ENCODE peak calls at places on chromosomes 11 and 22, in seven cellular contexts. U is GM12864; T is GM12865; G is left colon; O is stimulated activated CD8-positive, alpha-beta memory T cell treated with anti-CD3 and anti-CD28 coated beads, Interleukin-15, amount 100 ng/mL, for 48 hours; V is neural crest cell; N is activated CD8-positive, alpha-beta memory T cell treated with anti-CD3 and anti-CD28 coated beads, Interleukin-2, amount 10 ng/mL, durations not matched to agents 7 days and 5 days. M is an unnamed sample.

GRCh38 chr11:19395050-19395449 is 154.3 kb upstream of the E2F8 start:
- DNase-seq in U (no peak), T (no peak), V (no peak), N (no peak), G (no peak), O (no peak), M (no peak)

GRCh38 chr11:75536786-75537629 is 11.3 kb upstream of the GDPD5 start:
- DNase-seq in G (no peak), V (no peak), T (peak; percentile 90), U (peak; percentile 83), N (peak; percentile 87), O (peak; percentile 67), M (no peak)

GRCh38 chr22:36461665-36462474 is 19.6 kb downstream of the TXN2 start:
- DNase-seq in U (no peak), G (no peak), V (no peak), N (no peak), O (no peak), T (no peak), M (peak; percentile 61)

GRCh38 chr22:44023404-44024287 is 456 bp upstream of the PARVB start:
- DNase-seq in V (peak; percentile 28), N (peak; percentile 68), U (no peak), G (peak; percentile 58), T (peak; percentile 74), O (peak; percentile 25), M (no peak)

GRCh38 chr22:22168190-22168940 is 76.2 kb upstream of the VPREB1 start:
- DNase-seq in N (no peak), U (peak; percentile 90), O (no peak), G (no peak), V (no peak), T (peak; percentile 93), M (no peak)

GRCh38 chr11:78099671-78100070 is 20.0 kb upstream of the NDUFC2 start:
- DNase-seq in U (no peak), N (no peak), O (no peak), G (no peak), T (no peak), V (no peak), M (no peak)

GRCh38 chr11:113373306-113373705 is 14.3 kb upstream of the ANKK1 start:
- DNase-seq in T (no peak), O (no peak), U (no peak), N (no peak), G (no peak), V (no peak), M (no peak)

GRCh38 chr11:17481905-17482304 is 5.3 kb upstream of the ABCC8 start:
- DNase-seq in G (no peak), V (no peak), T (no peak), N (no peak), O (no peak), U (no peak), M (no peak)

GRCh38 chr11:105202844-105203548 is 63.4 kb upstream of the CARD18 start:
- DNase-seq in V (no peak), U (no peak), T (no peak), G (no peak), O (no peak), N (no peak), M (no peak)

GRCh38 chr11:47233989-47234668 is 14.5 kb downstream of the ACP2 start:
- DNase-seq in T (no peak), U (no peak), N (no peak), V (no peak), G (no peak), O (no peak), M (no peak)

GRCh38 chr22:39528080-39528661 is 4.4 kb downstream of the RPS19BP1 start:
- DNase-seq in T (peak; percentile 80), G (peak; percentile 31), N (no peak), O (no peak), V (peak; percentile 8), U (no peak), M (no peak)

GRCh38 chr11:119375629-119376196 is 5.8 kb downstream of the USP2 start:
- DNase-seq in G (no peak), U (no peak), O (no peak), V (no peak), T (no peak), N (no peak), M (no peak)

GRCh38 chr11:19242184-19242932 is 1.6 kb upstream of the E2F8 start:
- DNase-seq in T (no peak), N (no peak), O (no peak), U (no peak), G (peak; percentile 39), V (no peak), M (no peak)

GRCh38 chr22:48829908-48830307 is 997.8 kb downstream of the BRD1 start:
- DNase-seq in U (no peak), G (no peak), T (no peak), N (no peak), O (no peak), V (no peak), M (no peak)

GRCh38 chr11:64725601-64726139 is 2.7 kb upstream of the NRXN2 start:
- DNase-seq in N (no peak), O (no peak), T (no peak), U (no peak), G (no peak), V (no peak), M (no peak)

GRCh38 chr11:87359401-87359800 is 321.7 kb downstream of the TMEM135 start:
- DNase-seq in N (no peak), T (peak; percentile 26), U (no peak), O (no peak), V (no peak), G (peak; percentile 13), M (no peak)

GRCh38 chr11:31813242-31813960 is 2.3 kb upstream of the PAX6 start:
- DNase-seq in O (no peak), U (no peak), T (peak; percentile 30), G (no peak), V (no peak), N (no peak), M (no peak)

GRCh38 chr22:19770349-19771220 is 10.0 kb downstream of the TBX1 start:
- DNase-seq in G (no peak), O (no peak), N (no peak), V (no peak), U (no peak), T (no peak), M (no peak)

GRCh38 chr22:37165066-37165465 is 15.3 kb upstream of the IL2RB start:
- DNase-seq in G (no peak), O (no peak), T (no peak), V (no peak), N (no peak), U (no peak), M (no peak)

GRCh38 chr22:19823638-19824196 is 31.0 kb downstream of the GNB1L start:
- DNase-seq in V (no peak), N (peak; percentile 26), U (no peak), G (no peak), T (no peak), O (no peak), M (no peak)

GRCh38 chr11:77136074-77136473 is 8.0 kb downstream of the MYO7A start:
- DNase-seq in U (no peak), G (no peak), V (no peak), T (no peak), N (no peak), O (no peak), M (peak; percentile 33)

GRCh38 chr11:35303596-35304392 is 115.6 kb downstream of the SLC1A2 start:
- DNase-seq in T (no peak), O (no peak), G (peak; percentile 16), U (no peak), V (no peak), N (no peak), M (no peak)

GRCh38 chr11:5131584-5132335 is 6.4 kb downstream of the OR52A5 start:
- DNase-seq in G (no peak), O (no peak), T (no peak), V (no peak), U (no peak), N (no peak), M (no peak)

GRCh38 chr11:83641511-83641910 is 355.3 kb upstream of the CCDC90B start:
- DNase-seq in O (no peak), N (no peak), U (no peak), G (no peak), V (no peak), T (no peak), M (no peak)

GRCh38 chr22:45499746-45500145 is 2.9 kb upstream of the FBLN1 start:
- DNase-seq in O (no peak), U (no peak), N (no peak), T (no peak), G (no peak), V (no peak), M (no peak)

GRCh38 chr22:31584804-31585160 is 77.2 kb downstream of the PISD start:
- DNase-seq in T (no peak), U (no peak), O (no peak), N (no peak), G (no peak), V (no peak), M (no peak)

GRCh38 chr11:2779499-2779980 is 79.7 kb upstream of the KCNQ1OT1 start:
- DNase-seq in O (no peak), G (no peak), N (peak; percentile 12), V (no peak), U (no peak), T (no peak), M (no peak)

GRCh38 chr22:17087176-17088131 is 2.7 kb downstream of the IL17RA start:
- DNase-seq in O (peak; percentile 30), V (no peak), G (no peak), T (peak; percentile 77), N (peak; percentile 84), U (peak; percentile 44), M (no peak)

GRCh38 chr11:117809236-117810055 is 12.4 kb upstream of the DSCAML1 start:
- DNase-seq in V (peak; percentile 66), N (peak; percentile 74), U (no peak), G (peak; percentile 84), O (no peak), T (peak; percentile 27), M (no peak)

GRCh38 chr11:128868851-128869671 is 2.0 kb upstream of the KCNJ1 start:
- DNase-seq in V (no peak), T (no peak), U (no peak), O (no peak), N (peak; percentile 59), G (no peak), M (no peak)

GRCh38 chr11:72038491-72038890 is 39.8 kb downstream of the IL18BP start:
- DNase-seq in T (no peak), G (peak; percentile 45), N (no peak), V (no peak), O (no peak), U (no peak), M (peak; percentile 64)

GRCh38 chr11:94740083-94740974 is 27.8 kb upstream of the AMOTL1 start:
- DNase-seq in U (no peak), N (no peak), V (peak; percentile 54), O (no peak), G (peak; percentile 36), T (no peak), M (no peak)

GRCh38 chr11:2264366-2265011 is 5.9 kb downstream of the ASCL2 start:
- DNase-seq in O (no peak), T (no peak), V (no peak), N (peak; percentile 39), U (no peak), G (peak; percentile 6), M (no peak)

GRCh38 chr22:42073568-42074152 is 388 bp upstream of the PHETA2 start:
- DNase-seq in G (no peak), V (no peak), T (no peak), O (no peak), U (no peak), N (no peak), M (no peak)

GRCh38 chr11:124499711-124500110 is 43.7 kb downstream of the OR8B12 start:
- DNase-seq in G (no peak), U (no peak), T (no peak), V (no peak), N (no peak), O (no peak), M (no peak)

GRCh38 chr11:61329871-61330270 is 3.0 kb downstream of the DDB1 start:
- DNase-seq in N (no peak), T (no peak), U (no peak), G (no peak), V (no peak), O (no peak), M (no peak)